ENCODE peak calls at places on chromosomes 3 and 15, in ten cellular contexts. A, E, V, G, N, M, P, J, Z and U are unnamed samples. For H3K4me1, the result is how much of the 10 kb centered on the place peaks cover.

GRCh38 chr3:51799879-51800757 is 21.1 kb upstream of the IQCF6 start:
- DNase-seq in A (no peak), E (no peak), V (no peak), G (no peak), N (no peak), M (no peak), P (peak), J (peak), Z (peak), U (no peak)

GRCh38 chr3:151751161-151751560 is 17.4 kb downstream of the AADACL2 start:
- DNase-seq in A (no peak), E (no peak), V (no peak), G (no peak), N (no peak), M (no peak), P (peak), J (peak), Z (no peak), U (no peak)

GRCh38 chr15:50321680-50322079 is 33.3 kb downstream of the GABPB1 start:
- DNase-seq in A (no peak), E (no peak), V (no peak), G (no peak), N (no peak), M (no peak), P (no peak), J (peak), Z (no peak), U (no peak)

GRCh38 chr15:60370105-60370803 is 27.5 kb downstream of the ANXA2 start:
- DNase-seq in A (no peak), E (no peak), V (no peak), G (no peak), N (no peak), M (no peak), P (peak), J (no peak), Z (no peak), U (no peak)

GRCh38 chr3:134511500-134511899 is 25.6 kb downstream of the CEP63 start:
- DNase-seq in A (no peak), E (no peak), V (no peak), G (no peak), N (no peak), M (no peak), P (no peak), J (no peak), Z (no peak), U (no peak)

GRCh38 chr3:98662699-98663098 is 69.3 kb upstream of the CPOX start:
- DNase-seq in A (no peak), E (no peak), V (no peak), G (no peak), N (no peak), M (no peak), P (no peak), J (no peak), Z (no peak), U (no peak)

GRCh38 chr3:161231861-161232260 is 10.8 kb downstream of the NMD3 start:
- DNase-seq in A (no peak), E (no peak), V (no peak), G (no peak), N (no peak), M (no peak), P (peak), J (no peak), Z (no peak), U (no peak)

GRCh38 chr3:62332771-62333381 is 40.5 kb downstream of the FEZF2 start:
- DNase-seq in A (no peak), E (no peak), V (no peak), G (no peak), N (no peak), M (no peak), P (peak), J (peak), Z (peak), U (no peak)

GRCh38 chr3:144403040-144403457 is 431.4 kb downstream of the DIPK2A start:
- DNase-seq in A (no peak), E (no peak), V (no peak), G (no peak), N (no peak), M (no peak), P (peak), J (peak), Z (no peak), U (no peak)

GRCh38 chr15:67781907-67782559 is 43.3 kb upstream of the SKOR1 start:
- DNase-seq in A (no peak), E (no peak), V (no peak), G (no peak), N (no peak), M (no peak), P (no peak), J (no peak), Z (no peak), U (no peak)

GRCh38 chr3:160840590-160840989 is 84.6 kb downstream of the PPM1L start:
- DNase-seq in A (no peak), E (no peak), V (no peak), G (no peak), N (no peak), M (no peak), P (no peak), J (no peak), Z (no peak), U (no peak)

GRCh38 chr15:48331796-48332641 is 790 bp downstream of the DUT start:
- DNase-seq in A (peak), E (peak), V (peak), G (peak), N (peak), M (no peak), P (no peak), J (no peak), Z (peak), U (peak)

GRCh38 chr15:60626669-60627068 is 147.7 kb upstream of the ICE2 start:
- DNase-seq in A (no peak), E (no peak), V (no peak), G (no peak), N (no peak), M (no peak), P (no peak), J (no peak), Z (no peak), U (no peak)

GRCh38 chr3:161070980-161071663 is 34.0 kb downstream of the B3GALNT1 start:
- DNase-seq in A (no peak), E (no peak), V (no peak), G (no peak), N (no peak), M (no peak), P (no peak), J (no peak), Z (no peak), U (peak)

GRCh38 chr15:64878708-64879107 is 33.0 kb upstream of the ANKDD1A start:
- DNase-seq in A (no peak), E (peak), V (no peak), G (peak), N (no peak), M (no peak), P (no peak), J (no peak), Z (no peak), U (no peak)

GRCh38 chr3:53140575-53141467 is 10.6 kb upstream of the RFT1 start:
- DNase-seq in A (no peak), E (no peak), V (no peak), G (peak), N (no peak), M (no peak), P (peak), J (peak), Z (no peak), U (no peak)

GRCh38 chr3:36521007-36521379 is 140.7 kb downstream of the STAC start:
- DNase-seq in A (no peak), E (no peak), V (no peak), G (no peak), N (no peak), M (no peak), P (no peak), J (no peak), Z (no peak), U (no peak)

GRCh38 chr3:1953519-1953918 is 145.1 kb upstream of the CNTN4 start:
- DNase-seq in A (no peak), E (no peak), V (no peak), G (no peak), N (no peak), M (no peak), P (no peak), J (no peak), Z (no peak), U (no peak)

GRCh38 chr3:119700269-119700919 is 2.4 kb upstream of the CFAP91 start:
- DNase-seq in A (no peak), E (peak), V (no peak), G (no peak), N (no peak), M (no peak), P (peak), J (no peak), Z (no peak), U (no peak)

GRCh38 chr3:76051145-76051544 is 265.8 kb upstream of the ZNF717 start:
- DNase-seq in A (no peak), E (no peak), V (no peak), G (no peak), N (no peak), M (no peak), P (peak), J (peak), Z (no peak), U (no peak)

GRCh38 chr15:64782751-64783150 is 7.4 kb upstream of the RBPMS2 start:
- DNase-seq in A (no peak), E (no peak), V (no peak), G (no peak), N (no peak), M (no peak), P (no peak), J (no peak), Z (no peak), U (no peak)

GRCh38 chr3:68059628-68060027 is 405.2 kb upstream of the SUCLG2 start:
- DNase-seq in A (no peak), E (no peak), V (no peak), G (peak), N (no peak), M (no peak), P (no peak), J (no peak), Z (no peak), U (no peak)

GRCh38 chr15:63188247-63188936 is 1.0 kb upstream of the RAB8B start:
- DNase-seq in A (no peak), E (no peak), V (no peak), G (no peak), N (no peak), M (no peak), P (no peak), J (no peak), Z (no peak), U (no peak)

GRCh38 chr3:62135731-62136130 is 237.6 kb downstream of the FEZF2 start:
- DNase-seq in A (no peak), E (no peak), V (no peak), G (no peak), N (no peak), M (no peak), P (no peak), J (no peak), Z (no peak), U (no peak)

GRCh38 chr3:28069438-28069837 is 172.0 kb upstream of the CMC1 start:
- DNase-seq in A (no peak), E (no peak), V (no peak), G (no peak), N (no peak), M (no peak), P (no peak), J (no peak), Z (no peak), U (no peak)

GRCh38 chr3:14429237-14429636 is 26.8 kb downstream of the SLC6A6 start:
- DNase-seq in A (no peak), E (no peak), V (peak), G (no peak), N (no peak), M (no peak), P (no peak), J (no peak), Z (no peak), U (peak)

GRCh38 chr3:163916596-163917560 is 1161.4 kb downstream of the SI start:
- DNase-seq in A (no peak), E (no peak), V (no peak), G (no peak), N (peak), M (no peak), P (no peak), J (no peak), Z (no peak), U (no peak)

GRCh38 chr3:60555704-60556340 is 695.4 kb downstream of the FHIT start:
- DNase-seq in A (no peak), E (no peak), V (no peak), G (no peak), N (no peak), M (no peak), P (peak), J (peak), Z (no peak), U (no peak)

GRCh38 chr3:128787256-128788253 is 61.6 kb downstream of the RAB7A start:
- DNase-seq in A (no peak), E (peak), V (peak), G (no peak), N (no peak), M (no peak), P (peak), J (no peak), Z (no peak), U (no peak)

GRCh38 chr3:15339001-15339400 is 6.6 kb upstream of the SH3BP5 start:
- DNase-seq in A (no peak), E (no peak), V (no peak), G (no peak), N (no peak), M (no peak), P (no peak), J (no peak), Z (no peak), U (no peak)

GRCh38 chr15:76201536-76202255 is 109.6 kb downstream of the ETFA start:
- DNase-seq in A (no peak), E (no peak), V (no peak), G (no peak), N (no peak), M (peak), P (no peak), J (no peak), Z (no peak), U (no peak)

GRCh38 chr3:193593666-193594025 is 638 bp downstream of the OPA1 start:
- DNase-seq in A (no peak), E (no peak), V (no peak), G (no peak), N (no peak), M (no peak), P (peak), J (peak), Z (peak), U (no peak)

GRCh38 chr3:24235121-24235520 is 259.5 kb downstream of the THRB start:
- DNase-seq in A (no peak), E (no peak), V (no peak), G (no peak), N (no peak), M (no peak), P (peak), J (no peak), Z (no peak), U (no peak)

GRCh38 chr15:48680841-48681240 is 35.3 kb upstream of the FBN1 start:
- DNase-seq in A (no peak), E (no peak), V (no peak), G (no peak), N (no peak), M (no peak), P (peak), J (peak), Z (no peak), U (no peak)

GRCh38 chr3:81580399-81580798 is 181.0 kb downstream of the GBE1 start:
- DNase-seq in A (no peak), E (no peak), V (no peak), G (no peak), N (no peak), M (no peak), P (no peak), J (no peak), Z (no peak), U (no peak)

DNA sequence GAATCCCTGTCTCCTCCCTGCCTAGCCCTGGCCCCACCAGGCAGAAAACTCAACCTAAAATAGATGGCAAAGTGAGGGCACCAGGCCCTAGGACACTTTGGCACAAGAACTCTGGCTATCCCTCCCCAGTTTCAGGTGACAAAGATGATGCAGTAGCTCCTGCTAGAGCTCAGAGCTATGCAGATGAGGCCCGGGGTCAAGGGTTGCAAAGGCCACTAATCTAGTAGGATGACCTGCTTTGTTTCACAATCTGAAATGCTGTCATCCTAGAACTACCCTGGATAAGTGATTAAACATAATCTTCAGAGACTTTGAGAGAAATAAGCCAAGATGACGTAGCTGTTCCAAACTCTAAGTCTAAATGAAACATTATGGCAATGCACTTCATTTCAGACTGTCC is 24.0 kb upstream of the PIK3R4 start:
- DNase-seq in A (no peak), E (no peak), V (no peak), G (no peak), N (no peak), M (no peak), P (no peak), J (no peak), Z (no peak), U (no peak)
- H3K4me1 ChIP-seq in A (under half), E (under half), V (under half), G (under half), N (under half), M (under half), P (under half), J (under half), Z (under half), U (under half)

GRCh38 chr15:46061002-46061401 is 426.2 kb downstream of the SQOR start:
- DNase-seq in A (no peak), E (no peak), V (no peak), G (no peak), N (no peak), M (no peak), P (no peak), J (no peak), Z (no peak), U (no peak)
- H3K27ac ChIP-seq in A (no peak), E (no peak), V (no peak), G (no peak), N (no peak), M (no peak), P (no peak), J (no peak), Z (no peak), U (no peak)

GRCh38 chr3:183515968-183516851 is 39.3 kb downstream of the KLHL6 start:
- DNase-seq in A (peak), E (peak), V (peak), G (no peak), N (no peak), M (no peak), P (peak), J (no peak), Z (peak), U (no peak)
- H3K4me1 ChIP-seq in A (half or more), E (under half), V (under half), G (under half), N (under half), M (under half), P (under half), J (under half), Z (half or more), U (under half)

GRCh38 chr15:101200181-101200580 is 51.7 kb downstream of the CHSY1 start:
- DNase-seq in A (no peak), E (no peak), V (no peak), G (no peak), N (no peak), M (no peak), P (no peak), J (no peak), Z (no peak), U (no peak)
- H3K27ac ChIP-seq in A (no peak), E (peak), V (peak), G (peak), N (peak), M (peak), P (peak), J (peak), Z (peak), U (peak)